ENCODE peak calls at places on chromosome 9, in nine cellular contexts. One of them, this sample, is unnamed. For H3K4me1 and H3K9me3, the result is how much of the 10 kb centered on the place peaks cover.

GRCh38 chr9:7536310-7536939 is 263.2 kb downstream of the DMAC1 start:
- DNase-seq in lower lobe of right lung: peak
- DNase-seq in tibial nerve: peak
- DNase-seq in sigmoid colon: no peak
- DNase-seq in gastrocnemius medialis: peak
- DNase-seq in neural progenitor cell: peak
- DNase-seq in transverse colon: peak
- DNase-seq in naive thymus-derived CD4-positive, alpha-beta T cell: no peak
- DNase-seq in A673: peak
- DNase-seq in this sample: peak

GRCh38 chr9:103281126-103281525 is 286.0 kb downstream of the CYLC2 start:
- DNase-seq in lower lobe of right lung: no peak
- DNase-seq in tibial nerve: no peak
- DNase-seq in sigmoid colon: no peak
- DNase-seq in gastrocnemius medialis: no peak
- DNase-seq in neural progenitor cell: no peak
- DNase-seq in transverse colon: no peak
- DNase-seq in naive thymus-derived CD4-positive, alpha-beta T cell: no peak
- DNase-seq in A673: no peak
- DNase-seq in this sample: no peak

GRCh38 chr9:120510816-120511215 is 69.2 kb downstream of the CDK5RAP2 start:
- DNase-seq in lower lobe of right lung: no peak
- DNase-seq in tibial nerve: no peak
- DNase-seq in sigmoid colon: no peak
- DNase-seq in gastrocnemius medialis: no peak
- DNase-seq in neural progenitor cell: no peak
- DNase-seq in transverse colon: no peak
- DNase-seq in naive thymus-derived CD4-positive, alpha-beta T cell: no peak
- DNase-seq in A673: no peak
- DNase-seq in this sample: no peak

GRCh38 chr9:133347985-133348762 is at the start of the genes MED22 and RPL7A:
- DNase-seq in lower lobe of right lung: peak
- DNase-seq in tibial nerve: peak
- DNase-seq in sigmoid colon: peak
- DNase-seq in gastrocnemius medialis: peak
- DNase-seq in neural progenitor cell: peak
- DNase-seq in transverse colon: peak
- DNase-seq in naive thymus-derived CD4-positive, alpha-beta T cell: peak
- DNase-seq in A673: peak
- DNase-seq in this sample: peak

GRCh38 chr9:111161015-111161415 is 122.7 kb upstream of the LPAR1 start:
- DNase-seq in lower lobe of right lung: no peak
- DNase-seq in tibial nerve: no peak
- DNase-seq in sigmoid colon: no peak
- DNase-seq in gastrocnemius medialis: no peak
- DNase-seq in neural progenitor cell: no peak
- DNase-seq in transverse colon: no peak
- DNase-seq in naive thymus-derived CD4-positive, alpha-beta T cell: no peak
- DNase-seq in A673: no peak
- DNase-seq in this sample: peak

GRCh38 chr9:131214457-131214856 is 61.9 kb downstream of the FAM78A start:
- DNase-seq in lower lobe of right lung: no peak
- DNase-seq in tibial nerve: no peak
- DNase-seq in sigmoid colon: no peak
- DNase-seq in gastrocnemius medialis: no peak
- DNase-seq in neural progenitor cell: no peak
- DNase-seq in transverse colon: no peak
- DNase-seq in naive thymus-derived CD4-positive, alpha-beta T cell: no peak
- DNase-seq in A673: no peak
- DNase-seq in this sample: no peak

GRCh38 chr9:121122450-121123032 is 47.8 kb downstream of the CNTRL start:
- DNase-seq in lower lobe of right lung: no peak
- DNase-seq in tibial nerve: no peak
- DNase-seq in sigmoid colon: no peak
- DNase-seq in gastrocnemius medialis: no peak
- DNase-seq in neural progenitor cell: no peak
- DNase-seq in transverse colon: no peak
- DNase-seq in naive thymus-derived CD4-positive, alpha-beta T cell: no peak
- DNase-seq in A673: peak
- DNase-seq in this sample: no peak

GRCh38 chr9:737400-738120 is 103.9 kb upstream of the DMRT1 start:
- DNase-seq in lower lobe of right lung: no peak
- DNase-seq in tibial nerve: no peak
- DNase-seq in sigmoid colon: no peak
- DNase-seq in gastrocnemius medialis: no peak
- DNase-seq in neural progenitor cell: no peak
- DNase-seq in transverse colon: no peak
- DNase-seq in naive thymus-derived CD4-positive, alpha-beta T cell: no peak
- DNase-seq in A673: no peak
- DNase-seq in this sample: no peak

GRCh38 chr9:2704504-2704903 is 12.8 kb upstream of the KCNV2 start:
- DNase-seq in lower lobe of right lung: no peak
- DNase-seq in tibial nerve: no peak
- DNase-seq in sigmoid colon: no peak
- DNase-seq in gastrocnemius medialis: no peak
- DNase-seq in neural progenitor cell: no peak
- DNase-seq in transverse colon: no peak
- DNase-seq in naive thymus-derived CD4-positive, alpha-beta T cell: no peak
- DNase-seq in A673: no peak
- DNase-seq in this sample: no peak

DNA sequence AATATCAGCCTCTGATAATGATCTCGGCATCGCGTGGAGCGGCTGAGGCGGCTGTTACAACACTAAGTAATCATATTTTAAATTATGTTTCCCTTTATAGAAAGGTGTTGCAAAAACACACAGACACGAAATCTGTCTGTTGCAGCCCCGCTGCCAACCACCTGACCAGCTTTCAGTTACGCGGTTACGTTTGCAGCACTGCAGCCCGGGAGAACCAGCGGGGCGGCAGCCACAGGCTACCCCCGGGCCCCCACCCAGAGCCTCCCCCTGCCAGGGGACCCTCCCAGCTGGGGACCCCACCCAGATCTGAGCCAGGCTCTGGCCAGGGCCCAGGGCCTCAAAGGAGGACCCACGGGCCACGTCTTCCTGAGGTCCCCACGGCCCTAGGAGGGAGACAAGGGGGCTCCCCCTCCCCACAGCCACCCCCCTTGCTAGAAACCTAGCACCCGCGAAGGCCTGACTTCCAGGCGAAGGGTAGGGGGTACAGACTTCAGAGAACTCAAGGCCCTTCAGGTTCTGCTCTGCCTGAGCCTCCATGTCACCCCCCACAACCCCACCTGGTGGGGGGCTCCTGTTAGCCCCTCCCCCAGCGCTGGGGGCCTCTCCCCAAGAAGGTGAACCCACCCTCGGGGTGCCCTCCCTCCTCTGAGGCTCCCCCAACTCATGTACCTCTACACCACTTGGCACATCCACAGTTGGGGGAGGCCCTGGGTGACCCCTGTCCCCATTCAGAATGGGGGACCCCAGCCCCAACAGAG is 6.0 kb downstream of the NACC2 start:
- DNase-seq in lower lobe of right lung: peak
- DNase-seq in tibial nerve: no peak
- DNase-seq in sigmoid colon: peak
- DNase-seq in gastrocnemius medialis: peak
- DNase-seq in neural progenitor cell: peak
- DNase-seq in transverse colon: no peak
- DNase-seq in naive thymus-derived CD4-positive, alpha-beta T cell: no peak
- DNase-seq in A673: no peak
- DNase-seq in this sample: no peak
- H3K4me1 ChIP-seq in lower lobe of right lung: half or more
- H3K4me1 ChIP-seq in tibial nerve: half or more
- H3K4me1 ChIP-seq in sigmoid colon: half or more
- H3K4me1 ChIP-seq in gastrocnemius medialis: half or more
- H3K4me1 ChIP-seq in neural progenitor cell: under half
- H3K4me1 ChIP-seq in transverse colon: half or more
- H3K4me1 ChIP-seq in naive thymus-derived CD4-positive, alpha-beta T cell: under half
- H3K4me1 ChIP-seq in A673: half or more
- H3K4me1 ChIP-seq in this sample: under half

GRCh38 chr9:136543830-136544548 is 1.9 kb downstream of the NOTCH1 start:
- DNase-seq in lower lobe of right lung: no peak
- DNase-seq in tibial nerve: peak
- DNase-seq in sigmoid colon: peak
- DNase-seq in gastrocnemius medialis: no peak
- DNase-seq in neural progenitor cell: no peak
- DNase-seq in transverse colon: peak
- DNase-seq in naive thymus-derived CD4-positive, alpha-beta T cell: no peak
- DNase-seq in A673: no peak
- DNase-seq in this sample: peak

GRCh38 chr9:136541709-136542108 is 4.1 kb downstream of the NOTCH1 start:
- DNase-seq in lower lobe of right lung: no peak
- DNase-seq in tibial nerve: no peak
- DNase-seq in sigmoid colon: no peak
- DNase-seq in gastrocnemius medialis: no peak
- DNase-seq in neural progenitor cell: no peak
- DNase-seq in transverse colon: no peak
- DNase-seq in naive thymus-derived CD4-positive, alpha-beta T cell: no peak
- DNase-seq in A673: no peak
- DNase-seq in this sample: no peak

GRCh38 chr9:136541179-136541578 is 4.7 kb downstream of the NOTCH1 start:
- DNase-seq in lower lobe of right lung: no peak
- DNase-seq in tibial nerve: no peak
- DNase-seq in sigmoid colon: no peak
- DNase-seq in gastrocnemius medialis: no peak
- DNase-seq in neural progenitor cell: no peak
- DNase-seq in transverse colon: no peak
- DNase-seq in naive thymus-derived CD4-positive, alpha-beta T cell: no peak
- DNase-seq in A673: no peak
- DNase-seq in this sample: no peak

GRCh38 chr9:136543280-136543679 is 2.6 kb downstream of the NOTCH1 start:
- DNase-seq in lower lobe of right lung: no peak
- DNase-seq in tibial nerve: no peak
- DNase-seq in sigmoid colon: no peak
- DNase-seq in gastrocnemius medialis: no peak
- DNase-seq in neural progenitor cell: no peak
- DNase-seq in transverse colon: no peak
- DNase-seq in naive thymus-derived CD4-positive, alpha-beta T cell: no peak
- DNase-seq in A673: no peak
- DNase-seq in this sample: no peak

GRCh38 chr9:136542246-136543041 is 3.4 kb downstream of the NOTCH1 start:
- DNase-seq in lower lobe of right lung: no peak
- DNase-seq in tibial nerve: no peak
- DNase-seq in sigmoid colon: no peak
- DNase-seq in gastrocnemius medialis: no peak
- DNase-seq in neural progenitor cell: peak
- DNase-seq in transverse colon: no peak
- DNase-seq in naive thymus-derived CD4-positive, alpha-beta T cell: no peak
- DNase-seq in A673: peak
- DNase-seq in this sample: no peak
- H3K27ac ChIP-seq in lower lobe of right lung: peak
- H3K27ac ChIP-seq in tibial nerve: peak
- H3K27ac ChIP-seq in sigmoid colon: peak
- H3K27ac ChIP-seq in gastrocnemius medialis: peak
- H3K27ac ChIP-seq in neural progenitor cell: peak
- H3K27ac ChIP-seq in transverse colon: peak
- H3K27ac ChIP-seq in naive thymus-derived CD4-positive, alpha-beta T cell: no peak
- H3K27ac ChIP-seq in A673: peak
- H3K27ac ChIP-seq in this sample: no peak

DNA sequence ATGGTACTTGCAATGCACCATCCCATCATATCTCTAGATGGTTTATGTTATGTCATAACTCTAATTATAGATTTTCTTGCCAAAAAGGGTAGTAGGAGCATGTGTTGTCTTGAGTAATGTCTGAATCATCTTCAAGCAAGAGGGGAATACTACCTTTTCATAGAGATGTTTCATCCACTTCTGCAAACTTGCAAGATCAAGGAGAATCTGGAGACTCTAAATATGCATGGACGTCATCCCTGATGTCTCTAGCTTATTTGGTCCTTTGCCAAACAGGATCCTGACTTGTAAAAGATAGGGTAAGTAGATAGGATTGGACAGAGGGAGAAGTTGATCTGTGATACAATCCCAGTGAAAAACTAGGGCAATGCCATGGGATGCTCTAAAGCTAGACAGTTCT is 246.5 kb downstream of the DMRTA1 start:
- DNase-seq in lower lobe of right lung: no peak
- DNase-seq in tibial nerve: no peak
- DNase-seq in sigmoid colon: no peak
- DNase-seq in gastrocnemius medialis: no peak
- DNase-seq in neural progenitor cell: no peak
- DNase-seq in transverse colon: no peak
- DNase-seq in naive thymus-derived CD4-positive, alpha-beta T cell: no peak
- DNase-seq in A673: no peak
- DNase-seq in this sample: no peak
- H3K9me3 ChIP-seq in lower lobe of right lung: under half
- H3K9me3 ChIP-seq in tibial nerve: under half
- H3K9me3 ChIP-seq in sigmoid colon: under half
- H3K9me3 ChIP-seq in gastrocnemius medialis: under half
- H3K9me3 ChIP-seq in neural progenitor cell: under half
- H3K9me3 ChIP-seq in transverse colon: under half
- H3K9me3 ChIP-seq in naive thymus-derived CD4-positive, alpha-beta T cell: under half
- H3K9me3 ChIP-seq in A673: under half
- H3K9me3 ChIP-seq in this sample: under half

GRCh38 chr9:34431661-34432060 is 26.7 kb downstream of the FAM219A start:
- DNase-seq in lower lobe of right lung: no peak
- DNase-seq in tibial nerve: no peak
- DNase-seq in sigmoid colon: no peak
- DNase-seq in gastrocnemius medialis: no peak
- DNase-seq in neural progenitor cell: no peak
- DNase-seq in transverse colon: no peak
- DNase-seq in naive thymus-derived CD4-positive, alpha-beta T cell: no peak
- DNase-seq in A673: no peak
- DNase-seq in this sample: no peak

GRCh38 chr9:34426340-34427074 is 31.9 kb downstream of the FAM219A start:
- DNase-seq in lower lobe of right lung: no peak
- DNase-seq in tibial nerve: no peak
- DNase-seq in sigmoid colon: no peak
- DNase-seq in gastrocnemius medialis: no peak
- DNase-seq in neural progenitor cell: no peak
- DNase-seq in transverse colon: no peak
- DNase-seq in naive thymus-derived CD4-positive, alpha-beta T cell: no peak
- DNase-seq in A673: no peak
- DNase-seq in this sample: no peak

GRCh38 chr9:34430843-34431437 is 27.4 kb downstream of the FAM219A start:
- DNase-seq in lower lobe of right lung: no peak
- DNase-seq in tibial nerve: peak
- DNase-seq in sigmoid colon: peak
- DNase-seq in gastrocnemius medialis: peak
- DNase-seq in neural progenitor cell: peak
- DNase-seq in transverse colon: peak
- DNase-seq in naive thymus-derived CD4-positive, alpha-beta T cell: no peak
- DNase-seq in A673: peak
- DNase-seq in this sample: peak

DNA sequence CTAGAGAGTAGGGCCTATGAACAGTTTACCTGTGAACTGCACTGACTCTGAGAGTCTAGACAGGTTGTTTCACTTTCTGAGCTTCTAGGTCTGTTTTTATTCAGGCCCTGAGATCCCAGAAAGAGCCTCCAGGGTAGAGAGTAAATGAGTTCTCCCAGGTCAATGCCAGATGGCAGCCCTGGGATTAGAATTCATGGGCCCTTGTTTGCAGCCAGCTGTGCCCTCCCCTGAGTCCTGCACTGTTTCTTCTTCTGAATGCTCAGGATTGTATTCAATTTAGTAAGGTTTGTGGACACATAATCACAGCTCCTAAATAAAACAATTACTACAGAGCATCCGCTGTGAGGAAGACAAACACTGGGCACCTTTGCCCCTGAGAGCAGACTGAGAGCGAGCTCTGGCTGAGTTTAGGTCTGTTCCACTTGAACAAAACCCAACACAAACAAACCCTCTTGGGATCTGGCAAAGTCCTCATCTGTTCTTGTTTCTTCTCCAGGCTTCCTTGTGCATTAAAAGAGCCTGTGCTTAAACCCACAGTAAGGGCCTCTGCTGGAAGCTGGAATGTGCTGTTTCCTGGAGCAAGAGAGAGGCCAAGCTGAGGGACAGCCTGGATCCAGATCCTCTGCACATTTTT is 29.9 kb downstream of the FAM219A start:
- DNase-seq in lower lobe of right lung: no peak
- DNase-seq in tibial nerve: no peak
- DNase-seq in sigmoid colon: no peak
- DNase-seq in gastrocnemius medialis: no peak
- DNase-seq in neural progenitor cell: no peak
- DNase-seq in transverse colon: no peak
- DNase-seq in naive thymus-derived CD4-positive, alpha-beta T cell: no peak
- DNase-seq in A673: no peak
- DNase-seq in this sample: no peak
- H3K4me1 ChIP-seq in lower lobe of right lung: under half
- H3K4me1 ChIP-seq in tibial nerve: under half
- H3K4me1 ChIP-seq in sigmoid colon: under half
- H3K4me1 ChIP-seq in gastrocnemius medialis: under half
- H3K4me1 ChIP-seq in neural progenitor cell: under half
- H3K4me1 ChIP-seq in transverse colon: under half
- H3K4me1 ChIP-seq in naive thymus-derived CD4-positive, alpha-beta T cell: under half
- H3K4me1 ChIP-seq in A673: under half
- H3K4me1 ChIP-seq in this sample: under half